ENCODE peak calls at places on chromosomes 13 and 19, in seven cellular contexts. N is tibial nerve, E is stomach, L is A549, K is H1, J is ovary, U is HepG2. F is an unnamed sample. For H3K4me1, the result is how much of the 10 kb centered on the place peaks cover.

GRCh38 chr13:26425439-26426358 is 131.8 kb upstream of the WASF3 start:
- DNase-seq in N (no peak), E (peak), L (no peak), K (no peak), J (no peak), U (peak), F (peak)

GRCh38 chr13:40026741-40027140 is 371.3 kb downstream of the COG6 start:
- DNase-seq in N (no peak), E (no peak), L (no peak), K (no peak), J (no peak), U (no peak), F (no peak)

GRCh38 chr13:72973234-72973633 is 85.6 kb upstream of the KLF5 start:
- DNase-seq in N (no peak), E (no peak), L (no peak), K (no peak), J (no peak), U (no peak), F (no peak)

GRCh38 chr19:41649827-41650226 is 23.0 kb upstream of the CEACAM4 start:
- DNase-seq in N (no peak), E (no peak), L (no peak), K (no peak), J (no peak), U (no peak), F (peak)

GRCh38 chr13:44648392-44649117 is 72.4 kb upstream of the TSC22D1 start:
- DNase-seq in N (no peak), E (no peak), L (peak), K (no peak), J (no peak), U (peak), F (no peak)

GRCh38 chr13:75787249-75787940 is 151.3 kb downstream of the LMO7 start:
- DNase-seq in N (no peak), E (no peak), L (no peak), K (no peak), J (no peak), U (no peak), F (no peak)

GRCh38 chr19:57068921-57069697 is 50.7 kb upstream of the USP29 start:
- DNase-seq in N (no peak), E (no peak), L (no peak), K (no peak), J (peak), U (peak), F (no peak)

GRCh38 chr13:99258210-99258860 is at the start of gene GPR18:
- DNase-seq in N (no peak), E (no peak), L (no peak), K (no peak), J (no peak), U (no peak), F (no peak)

GRCh38 chr13:64274481-64275217 is 2859.0 kb upstream of the PCDH20 start:
- DNase-seq in N (no peak), E (no peak), L (no peak), K (no peak), J (no peak), U (no peak), F (no peak)

GRCh38 chr13:101529419-101529818 is 76.9 kb downstream of the ITGBL1 start:
- DNase-seq in N (no peak), E (no peak), L (no peak), K (no peak), J (no peak), U (no peak), F (no peak)

GRCh38 chr13:33111414-33112110 is 95.3 kb downstream of the KL start:
- DNase-seq in N (no peak), E (no peak), L (no peak), K (no peak), J (no peak), U (peak), F (peak)

GRCh38 chr13:51004111-51004865 is 94.7 kb downstream of the RNASEH2B start:
- DNase-seq in N (no peak), E (no peak), L (no peak), K (no peak), J (no peak), U (no peak), F (no peak)

GRCh38 chr19:52734893-52735661 is at the start of gene ZNF611:
- DNase-seq in N (peak), E (peak), L (peak), K (peak), J (peak), U (peak), F (peak)
- TF ChIP-seq POLR2A in N (peak), E (no peak), L (peak), K (peak), J (peak), U (peak), F (peak)

GRCh38 chr19:52942371-52943133 is 19.3 kb upstream of the ZNF888 start:
- DNase-seq in N (peak), E (peak), L (no peak), K (no peak), J (peak), U (peak), F (peak)
- TF ChIP-seq EP300 in N (no peak), E (no peak), L (no peak), K (no peak), J (no peak), U (no peak), F (no peak)

DNA sequence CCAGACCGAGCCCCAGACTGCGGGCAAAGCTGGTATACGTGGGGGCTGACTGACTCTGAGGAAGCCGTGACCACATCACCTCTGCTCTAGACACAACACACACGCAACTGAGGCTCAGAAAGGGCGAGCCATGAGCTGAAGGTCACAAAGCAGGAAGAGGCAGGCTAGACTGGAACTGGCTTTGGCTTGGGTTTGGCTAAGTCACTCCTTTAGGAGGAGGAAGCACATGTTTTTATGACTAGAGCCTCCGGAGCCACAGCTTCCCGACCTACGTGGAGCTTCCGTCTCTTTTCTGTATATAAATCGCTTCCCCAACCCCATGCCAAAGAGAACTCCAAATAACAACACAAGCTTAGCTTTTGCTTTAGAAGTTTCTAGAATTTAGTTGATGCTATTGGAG is 48.0 kb downstream of the RFX2 start:
- DNase-seq in N (no peak), E (peak), L (no peak), K (no peak), J (peak), U (no peak), F (peak)
- H3K4me1 ChIP-seq in N (under half), E (half or more), L (half or more), K (under half), J (under half), U (under half), F (half or more)

GRCh38 chr19:4365341-4365740 is 22.0 kb downstream of the MPND start:
- DNase-seq in N (no peak), E (peak), L (no peak), K (no peak), J (no peak), U (no peak), F (no peak)
- TF ChIP-seq POLR2A in N (no peak), E (no peak), L (no peak), K (no peak), J (no peak), U (peak), F (no peak)

GRCh38 chr19:18648971-18649310 is 12.1 kb downstream of the KLHL26 start:
- DNase-seq in N (no peak), E (no peak), L (no peak), K (no peak), J (no peak), U (no peak), F (no peak)
- TF ChIP-seq EP300 in N (no peak), E (peak), L (no peak), K (no peak), J (no peak), U (no peak), F (no peak)

GRCh38 chr19:45508931-45509691 is 1.8 kb downstream of the VASP start:
- DNase-seq in N (no peak), E (peak), L (peak), K (no peak), J (peak), U (peak), F (peak)

GRCh38 chr19:45511074-45511473 is 3.8 kb downstream of the VASP start:
- DNase-seq in N (no peak), E (no peak), L (no peak), K (no peak), J (no peak), U (no peak), F (no peak)

GRCh38 chr19:45507864-45508680 is 793 bp downstream of the VASP start:
- DNase-seq in N (no peak), E (peak), L (no peak), K (no peak), J (peak), U (no peak), F (peak)

GRCh38 chr19:45508681-45508930 is 1.3 kb downstream of the VASP start:
- DNase-seq in N (no peak), E (no peak), L (peak), K (no peak), J (no peak), U (no peak), F (no peak)

DNA sequence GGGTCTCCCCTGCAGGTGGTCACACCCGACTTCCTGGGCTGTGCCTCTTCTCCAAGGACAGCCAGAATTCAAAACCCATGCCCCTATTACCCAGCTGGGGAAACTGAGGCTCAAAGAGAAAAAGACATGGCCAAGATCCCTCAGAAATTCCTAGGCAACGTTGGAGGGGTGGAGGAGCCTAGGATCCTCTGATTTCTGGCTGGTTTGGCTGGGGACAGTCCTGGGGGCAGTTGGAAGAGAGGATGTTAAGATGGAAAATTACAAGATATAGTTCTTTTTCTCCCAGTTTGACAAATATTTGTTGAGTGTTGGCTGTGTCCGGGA is 2.4 kb downstream of the VASP start:
- DNase-seq in N (no peak), E (no peak), L (no peak), K (no peak), J (no peak), U (no peak), F (no peak)
- H3K4me1 ChIP-seq in N (under half), E (half or more), L (half or more), K (under half), J (under half), U (half or more), F (half or more)

DNA sequence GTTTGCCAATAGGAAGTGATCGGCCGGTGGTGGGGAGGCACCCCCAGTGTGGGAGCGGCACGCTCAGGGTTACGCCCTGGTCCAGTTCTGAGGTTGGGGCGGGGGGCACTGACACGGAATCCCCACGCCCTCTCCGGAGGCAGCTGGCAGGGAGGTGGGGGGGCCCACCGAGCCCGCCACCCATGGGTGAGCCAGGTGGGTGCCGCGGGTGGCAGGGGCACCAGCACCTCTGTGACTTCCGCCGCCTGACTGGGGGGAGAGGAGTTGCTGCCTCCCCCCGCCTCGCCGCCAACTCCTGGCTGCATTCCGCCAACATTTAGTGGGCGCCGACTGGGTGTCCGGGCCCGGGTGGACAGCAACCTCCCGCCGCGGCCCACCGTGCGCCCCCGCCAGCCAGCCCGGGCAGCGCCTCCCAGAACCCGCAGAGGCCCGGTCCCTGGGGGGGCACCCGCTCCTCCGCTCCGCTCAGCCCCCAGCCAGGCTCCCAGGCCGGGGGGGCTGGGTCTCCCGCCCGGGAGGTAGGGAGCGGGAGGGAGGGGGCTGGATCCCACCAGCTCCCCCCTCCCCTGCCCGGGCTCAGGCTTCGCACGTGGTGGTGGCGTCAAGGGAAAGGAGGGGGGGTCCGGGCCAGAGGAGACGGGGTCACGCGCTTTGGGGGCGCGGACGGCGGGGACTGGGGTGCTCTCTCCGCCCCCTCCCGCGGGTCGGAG is 2.0 kb downstream of the ZBTB7A start:
- DNase-seq in N (no peak), E (peak), L (no peak), K (no peak), J (peak), U (no peak), F (peak)
- TF ChIP-seq POLR2A in N (no peak), E (no peak), L (no peak), K (no peak), J (peak), U (peak), F (peak)

GRCh38 chr19:13861714-13862531 is 15.0 kb upstream of the NANOS3 start:
- DNase-seq in N (peak), E (peak), L (no peak), K (no peak), J (peak), U (peak), F (peak)

GRCh38 chr19:13859361-13859880 is 17.5 kb upstream of the NANOS3 start:
- DNase-seq in N (no peak), E (no peak), L (no peak), K (no peak), J (no peak), U (no peak), F (no peak)

GRCh38 chr19:13861392-13861713 is 15.6 kb upstream of the NANOS3 start:
- DNase-seq in N (no peak), E (no peak), L (no peak), K (no peak), J (no peak), U (no peak), F (no peak)

GRCh38 chr19:13860679-13861391 is 16.1 kb upstream of the NANOS3 start:
- DNase-seq in N (no peak), E (no peak), L (no peak), K (no peak), J (no peak), U (no peak), F (no peak)

DNA sequence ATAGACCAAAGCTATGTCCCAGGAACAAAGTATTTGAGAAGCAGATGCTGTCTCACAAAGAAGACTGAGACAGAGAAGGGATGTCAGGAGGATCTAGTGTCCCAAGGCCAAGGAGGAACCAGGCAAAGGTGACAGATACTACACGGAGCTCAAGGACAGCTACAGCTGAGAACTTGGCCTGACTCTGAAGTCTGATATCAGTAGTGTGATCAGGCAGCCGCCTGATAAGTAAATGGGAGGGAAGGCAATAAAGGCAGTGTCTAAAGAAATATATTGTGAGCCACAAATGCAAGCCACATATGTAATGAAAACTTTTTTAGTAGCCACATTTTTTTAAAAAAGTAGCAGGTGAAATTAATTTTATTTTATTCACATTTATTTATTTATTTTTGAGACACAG is 20.4 kb upstream of the NANOS3 start:
- DNase-seq in N (no peak), E (no peak), L (no peak), K (no peak), J (no peak), U (no peak), F (no peak)
- TF ChIP-seq EP300 in N (no peak), E (no peak), L (no peak), K (no peak), J (no peak), U (no peak), F (no peak)

GRCh38 chr19:35214766-35215422 is 13.6 kb downstream of the FAM187B start:
- DNase-seq in N (no peak), E (no peak), L (no peak), K (no peak), J (no peak), U (no peak), F (no peak)
- H3K4me1 ChIP-seq in N (under half), E (under half), L (under half), K (under half), J (under half), U (under half), F (under half)

DNA sequence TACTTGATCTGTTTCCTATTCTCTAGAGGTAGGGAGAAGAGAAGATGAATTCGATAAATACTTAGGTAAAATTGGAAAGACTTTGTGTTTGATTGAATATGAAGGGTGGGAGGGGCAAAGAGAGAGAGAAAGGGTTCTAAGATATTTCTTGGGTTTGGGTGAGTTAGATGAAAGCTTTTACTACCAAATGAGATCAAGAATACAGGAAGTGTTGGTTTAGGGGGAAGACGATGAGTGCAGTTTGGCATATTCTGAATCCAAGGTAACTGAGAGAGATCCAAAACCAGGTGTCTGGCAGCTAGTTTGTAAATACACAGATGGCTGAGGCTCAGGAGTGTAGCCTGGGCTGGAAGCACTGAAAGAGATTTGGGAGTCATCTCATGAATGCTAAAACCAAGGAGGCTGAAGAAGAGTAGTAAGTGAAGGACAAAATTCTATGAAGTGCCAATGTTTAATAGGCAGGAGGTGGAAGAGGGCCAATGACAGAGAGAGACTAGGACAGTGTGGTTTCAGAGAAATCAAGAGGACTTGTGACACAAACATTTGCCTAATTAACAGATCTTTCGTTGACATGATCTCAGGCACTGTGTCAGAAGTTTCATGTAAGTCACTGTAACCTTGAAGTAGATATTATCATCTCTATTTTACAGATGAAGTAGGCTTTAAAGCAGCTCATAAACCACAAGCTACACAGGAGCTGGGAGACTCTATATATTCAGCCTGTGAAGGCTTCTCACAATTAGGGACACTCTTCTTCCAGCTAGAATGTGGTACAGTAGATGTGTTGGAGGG is 70.2 kb upstream of the ZDHHC20 start:
- DNase-seq in N (no peak), E (no peak), L (no peak), K (no peak), J (no peak), U (no peak), F (no peak)
- TF ChIP-seq POLR2A in N (no peak), E (no peak), L (no peak), K (no peak), J (no peak), U (no peak), F (no peak)